ENCODE peak calls at places on chromosomes 3 and 15, in seven cellular contexts. D, X, W, Z, J, A and M are unnamed samples.

GRCh38 chr3:179898024-179898423 is 138.7 kb downstream of the PEX5L start:
- DNase-seq in D (peak; percentile 67), X (peak; percentile 2), J (peak; percentile 40), Z (peak; percentile 23), W (peak; percentile 34), A (no peak), M (peak; percentile 42)

GRCh38 chr3:134327594-134327975 is 46.7 kb downstream of the AMOTL2 start:
- DNase-seq in D (peak; percentile 91), J (no peak), Z (peak; percentile 81), A (no peak), W (no peak), X (peak; percentile 67), M (peak; percentile 60)

GRCh38 chr15:76401285-76401684 is 64.7 kb downstream of the ISL2 start:
- DNase-seq in Z (no peak), W (no peak), D (peak; percentile 47), X (no peak), A (no peak), J (no peak), M (peak; percentile 1)

GRCh38 chr3:50242371-50242770 is 6.4 kb downstream of the GNAI2 start:
- DNase-seq in X (no peak), A (no peak), Z (no peak), J (no peak), W (no peak), D (no peak), M (no peak)

GRCh38 chr3:126004217-126004616 is 35.2 kb downstream of the ROPN1B start:
- DNase-seq in Z (no peak), D (no peak), A (no peak), X (no peak), J (no peak), W (no peak), M (no peak)

GRCh38 chr15:75036269-75036668 is 12.9 kb downstream of the PPCDC start:
- DNase-seq in W (no peak), J (peak; percentile 46), Z (no peak), A (no peak), X (no peak), D (peak; percentile 83), M (no peak)

GRCh38 chr3:12265558-12265957 is 23.3 kb upstream of the PPARG start:
- DNase-seq in D (no peak), A (no peak), J (no peak), Z (no peak), W (no peak), X (no peak), M (no peak)

GRCh38 chr15:24772256-24772655 is 96.7 kb downstream of the NPAP1 start:
- DNase-seq in W (no peak), J (no peak), X (no peak), Z (no peak), A (no peak), D (no peak), M (no peak)

GRCh38 chr3:129608087-129608935 is 1.8 kb upstream of the PLXND1 start:
- DNase-seq in J (peak; percentile 13), Z (peak; percentile 69), W (peak; percentile 75), A (no peak), D (peak; percentile 6), X (no peak), M (peak; percentile 73)

GRCh38 chr15:52069559-52069958 is 43.0 kb downstream of the BCL2L10 start:
- DNase-seq in Z (no peak), J (peak; percentile 35), D (no peak), W (no peak), X (no peak), A (no peak), M (no peak)

GRCh38 chr3:197454014-197454413 is 101.8 kb downstream of the BDH1 start:
- DNase-seq in X (no peak), W (peak; percentile 31), Z (no peak), J (no peak), D (peak; percentile 48), A (no peak), M (peak; percentile 36)

GRCh38 chr3:55604846-55605245 is 117.7 kb upstream of the WNT5A start:
- DNase-seq in J (no peak), W (no peak), X (no peak), Z (no peak), D (no peak), A (no peak), M (no peak)

GRCh38 chr3:151328298-151329036 is 882 bp downstream of the P2RY13 start:
- DNase-seq in D (peak; percentile 52), A (no peak), Z (no peak), X (no peak), W (peak; percentile 52), J (no peak), M (peak; percentile 47)

GRCh38 chr15:40823572-40824343 is 4.8 kb downstream of the PPP1R14D start:
- DNase-seq in W (no peak), A (no peak), Z (no peak), X (no peak), J (no peak), D (peak; percentile 96), M (no peak)

GRCh38 chr3:147392083-147392916 is 14.0 kb downstream of the ZIC4 start:
- DNase-seq in D (no peak), J (peak; percentile 32), A (no peak), X (no peak), W (no peak), Z (peak; percentile 89), M (no peak)

GRCh38 chr3:116280130-116280740 is 165.1 kb downstream of the LSAMP start:
- DNase-seq in D (no peak), J (no peak), X (no peak), W (no peak), A (no peak), Z (no peak), M (no peak)

GRCh38 chr3:193780371-193780770 is 187.4 kb downstream of the OPA1 start:
- DNase-seq in D (no peak), X (no peak), A (no peak), W (no peak), Z (no peak), J (no peak), M (no peak)

GRCh38 chr3:193782280-193782654 is 189.3 kb downstream of the OPA1 start:
- DNase-seq in D (peak; percentile 67), Z (peak; percentile 17), X (peak; percentile 18), W (no peak), A (no peak), J (peak; percentile 57), M (peak; percentile 7)

GRCh38 chr3:193782747-193783146 is 189.7 kb downstream of the OPA1 start:
- DNase-seq in D (no peak), W (no peak), J (no peak), A (no peak), X (no peak), Z (no peak), M (no peak)

GRCh38 chr3:193780810-193781472 is 187.9 kb downstream of the OPA1 start:
- DNase-seq in X (peak; percentile 88), W (peak; percentile 84), J (peak; percentile 75), Z (peak; percentile 71), A (peak; percentile 74), D (peak; percentile 95), M (peak; percentile 84)

GRCh38 chr3:193783166-193783896 is 190.3 kb downstream of the OPA1 start:
- DNase-seq in X (no peak), J (no peak), Z (no peak), A (peak; percentile 45), W (peak; percentile 25), D (peak; percentile 73), M (peak; percentile 60)
- TF ChIP-seq CTCF in X (no peak), J (no peak), Z (no peak), A (no peak), W (no peak), D (no peak), M (no peak)

GRCh38 chr3:175338775-175339535 is 479.8 kb downstream of the NAALADL2 start:
- DNase-seq in W (peak; percentile 38), X (peak; percentile 10), J (peak; percentile 12), A (peak; percentile 67), D (peak; percentile 74), Z (peak; percentile 77), M (peak; percentile 36)
- H3K4me3 ChIP-seq in W (no peak overlapping the region), X (peak overlapping the region; percentile 10), J (no peak overlapping the region), A (no peak overlapping the region), D (peak overlapping the region; percentile 47), Z (no peak overlapping the region), M (no peak overlapping the region)

DNA sequence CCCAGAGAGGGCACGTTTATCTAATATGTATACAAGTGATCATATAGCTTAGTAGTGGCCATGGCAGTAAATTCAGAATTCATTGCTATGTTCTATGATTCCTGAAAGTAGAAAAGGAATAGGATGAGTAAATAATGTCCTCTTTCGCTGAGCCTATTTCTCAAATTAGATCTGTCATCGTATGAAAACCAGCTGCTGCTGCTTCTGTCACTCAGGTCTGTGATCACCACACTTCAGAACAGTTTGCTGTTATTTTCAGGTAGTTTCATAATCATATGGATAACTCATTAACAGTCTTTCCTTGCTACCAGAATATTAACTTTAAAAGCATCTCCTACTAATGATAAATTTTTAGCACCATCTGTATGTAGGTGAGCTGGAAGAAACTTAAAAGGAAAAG is 289.1 kb upstream of the AZI2 start:
- DNase-seq in Z (no peak), D (no peak), J (no peak), W (no peak), X (no peak), A (no peak), M (no peak)
- TF ChIP-seq CTCF in Z (no peak), D (no peak), J (no peak), W (no peak), X (no peak), A (no peak), M (no peak)

GRCh38 chr3:66039590-66039887 is 821 bp upstream of the MAGI1 start:
- DNase-seq in Z (no peak), D (peak; percentile 4), W (peak; percentile 58), J (peak; percentile 57), A (peak; percentile 72), X (peak; percentile 35), M (peak; percentile 40)
- H3K4me3 ChIP-seq in Z (peak overlapping the region; percentile 49), D (peak overlapping the region; percentile 84), W (peak overlapping the region; percentile 62), J (peak overlapping the region; percentile 29), A (peak overlapping the region; percentile 75), X (peak overlapping the region; percentile 92), M (peak overlapping the region; percentile 66)